ENCODE peak calls at places on chromosome 19, in nine cellular contexts. One of them, this sample, is unnamed.
A peak's percentile ranks its signal among the peaks of the same experiment; 100 is the strongest.

GRCh38 chr19:46717716-46718143 is 816 bp upstream of the PRKD2 start:
- DNase-seq in fibroblast of gingiva: no peak
- DNase-seq in GM03348: no peak
- DNase-seq in astrocyte of the spinal cord: no peak
- DNase-seq in vagina: no peak
- DNase-seq in activated CD4-positive, alpha-beta memory T cell treated with anti-CD3 and anti-CD28 coated beads for 36 hours: peak; percentile 37
- DNase-seq in cardiac fibroblast: no peak
- DNase-seq in fibroblast of lung: no peak
- DNase-seq in stomach: no peak
- DNase-seq in this sample: no peak

GRCh38 chr19:33767898-33768413 is 28.7 kb upstream of the KCTD15 start:
- DNase-seq in fibroblast of gingiva: no peak
- DNase-seq in cardiac fibroblast: peak; percentile 26
- DNase-seq in fibroblast of lung: peak; percentile 17
- DNase-seq in vagina: no peak
- DNase-seq in astrocyte of the spinal cord: peak; percentile 16
- DNase-seq in stomach: no peak
- DNase-seq in GM03348: peak; percentile 46
- DNase-seq in activated CD4-positive, alpha-beta memory T cell treated with anti-CD3 and anti-CD28 coated beads for 36 hours: peak; percentile 37
- DNase-seq in this sample: peak; percentile 52

GRCh38 chr19:45782820-45783785 is 813 bp upstream of the DMPK start:
- DNase-seq in GM03348: peak; percentile 83
- DNase-seq in stomach: no peak
- DNase-seq in fibroblast of gingiva: peak; percentile 86
- DNase-seq in vagina: no peak
- DNase-seq in astrocyte of the spinal cord: peak; percentile 46
- DNase-seq in activated CD4-positive, alpha-beta memory T cell treated with anti-CD3 and anti-CD28 coated beads for 36 hours: no peak
- DNase-seq in cardiac fibroblast: peak; percentile 70
- DNase-seq in fibroblast of lung: peak; percentile 65
- DNase-seq in this sample: no peak

GRCh38 chr19:34475026-34475974 is 6.3 kb upstream of the WTIP start:
- DNase-seq in vagina: peak; percentile 84
- DNase-seq in fibroblast of gingiva: peak; percentile 82
- DNase-seq in activated CD4-positive, alpha-beta memory T cell treated with anti-CD3 and anti-CD28 coated beads for 36 hours: peak; percentile 62
- DNase-seq in cardiac fibroblast: peak; percentile 90
- DNase-seq in fibroblast of lung: peak; percentile 83
- DNase-seq in stomach: no peak
- DNase-seq in astrocyte of the spinal cord: peak; percentile 81
- DNase-seq in GM03348: peak; percentile 79
- DNase-seq in this sample: no peak

GRCh38 chr19:7427944-7428343 is 60.9 kb downstream of the PEX11G start:
- DNase-seq in stomach: no peak
- DNase-seq in GM03348: no peak
- DNase-seq in astrocyte of the spinal cord: peak; percentile 39
- DNase-seq in fibroblast of lung: peak; percentile 73
- DNase-seq in cardiac fibroblast: no peak
- DNase-seq in fibroblast of gingiva: peak; percentile 24
- DNase-seq in activated CD4-positive, alpha-beta memory T cell treated with anti-CD3 and anti-CD28 coated beads for 36 hours: no peak
- DNase-seq in vagina: no peak
- DNase-seq in this sample: no peak

GRCh38 chr19:7078007-7078406 is 8.5 kb downstream of the ZNF557 start:
- DNase-seq in stomach: no peak
- DNase-seq in astrocyte of the spinal cord: no peak
- DNase-seq in vagina: no peak
- DNase-seq in cardiac fibroblast: no peak
- DNase-seq in fibroblast of lung: no peak
- DNase-seq in fibroblast of gingiva: no peak
- DNase-seq in GM03348: no peak
- DNase-seq in activated CD4-positive, alpha-beta memory T cell treated with anti-CD3 and anti-CD28 coated beads for 36 hours: no peak
- DNase-seq in this sample: no peak

GRCh38 chr19:13095934-13096890 is 6.4 kb downstream of the LYL1 start:
- DNase-seq in fibroblast of gingiva: no peak
- DNase-seq in activated CD4-positive, alpha-beta memory T cell treated with anti-CD3 and anti-CD28 coated beads for 36 hours: peak; percentile 38
- DNase-seq in vagina: no peak
- DNase-seq in cardiac fibroblast: no peak
- DNase-seq in astrocyte of the spinal cord: no peak
- DNase-seq in fibroblast of lung: no peak
- DNase-seq in GM03348: no peak
- DNase-seq in stomach: no peak
- DNase-seq in this sample: no peak

GRCh38 chr19:3338541-3339181 is 27.7 kb upstream of the NFIC start:
- DNase-seq in stomach: peak; percentile 87
- DNase-seq in fibroblast of lung: no peak
- DNase-seq in activated CD4-positive, alpha-beta memory T cell treated with anti-CD3 and anti-CD28 coated beads for 36 hours: peak; percentile 66
- DNase-seq in fibroblast of gingiva: peak; percentile 28
- DNase-seq in GM03348: no peak
- DNase-seq in astrocyte of the spinal cord: no peak
- DNase-seq in cardiac fibroblast: no peak
- DNase-seq in vagina: no peak
- DNase-seq in this sample: peak; percentile 25

GRCh38 chr19:34319785-34320184 is 45.2 kb upstream of the GPI start:
- DNase-seq in astrocyte of the spinal cord: peak; percentile 87
- DNase-seq in stomach: no peak
- DNase-seq in vagina: no peak
- DNase-seq in GM03348: no peak
- DNase-seq in fibroblast of gingiva: no peak
- DNase-seq in cardiac fibroblast: peak; percentile 85
- DNase-seq in activated CD4-positive, alpha-beta memory T cell treated with anti-CD3 and anti-CD28 coated beads for 36 hours: no peak
- DNase-seq in fibroblast of lung: peak; percentile 93
- DNase-seq in this sample: no peak

GRCh38 chr19:34366670-34367423 is 1.9 kb downstream of the GPI start:
- DNase-seq in cardiac fibroblast: peak; percentile 71
- DNase-seq in vagina: no peak
- DNase-seq in fibroblast of lung: peak; percentile 67
- DNase-seq in stomach: no peak
- DNase-seq in activated CD4-positive, alpha-beta memory T cell treated with anti-CD3 and anti-CD28 coated beads for 36 hours: no peak
- DNase-seq in GM03348: peak; percentile 61
- DNase-seq in astrocyte of the spinal cord: peak; percentile 36
- DNase-seq in fibroblast of gingiva: peak; percentile 82
- DNase-seq in this sample: no peak

GRCh38 chr19:37933965-37934364 is 27.0 kb downstream of the SIPA1L3 start:
- DNase-seq in astrocyte of the spinal cord: peak; percentile 34
- DNase-seq in stomach: peak; percentile 34
- DNase-seq in fibroblast of lung: peak; percentile 86
- DNase-seq in activated CD4-positive, alpha-beta memory T cell treated with anti-CD3 and anti-CD28 coated beads for 36 hours: no peak
- DNase-seq in cardiac fibroblast: peak; percentile 72
- DNase-seq in vagina: no peak
- DNase-seq in fibroblast of gingiva: no peak
- DNase-seq in GM03348: no peak
- DNase-seq in this sample: peak; percentile 37

GRCh38 chr19:7742991-7743390 is 4.3 kb downstream of the CD209 start:
- DNase-seq in fibroblast of gingiva: no peak
- DNase-seq in vagina: no peak
- DNase-seq in cardiac fibroblast: no peak
- DNase-seq in stomach: no peak
- DNase-seq in activated CD4-positive, alpha-beta memory T cell treated with anti-CD3 and anti-CD28 coated beads for 36 hours: no peak
- DNase-seq in astrocyte of the spinal cord: no peak
- DNase-seq in fibroblast of lung: no peak
- DNase-seq in GM03348: no peak
- DNase-seq in this sample: no peak

GRCh38 chr19:4431808-4432674 is 25.6 kb downstream of the UBXN6 start:
- DNase-seq in GM03348: no peak
- DNase-seq in stomach: no peak
- DNase-seq in activated CD4-positive, alpha-beta memory T cell treated with anti-CD3 and anti-CD28 coated beads for 36 hours: no peak
- DNase-seq in fibroblast of lung: no peak
- DNase-seq in fibroblast of gingiva: no peak
- DNase-seq in cardiac fibroblast: no peak
- DNase-seq in vagina: no peak
- DNase-seq in astrocyte of the spinal cord: no peak
- DNase-seq in this sample: no peak